ENCODE peak calls at places on chromosomes 1 and 21, in five cellular contexts. Q is dorsolateral prefrontal cortex, I is lower lobe of right lung, T is AG09309, K is A549. U is an unnamed sample.

GRCh38 chr1:147389532-147390184 is 147.2 kb downstream of the CHD1L start:
- DNase-seq in Q (no peak), I (no peak), T (peak; percentile 18), K (peak; percentile 45), U (peak; percentile 12)

GRCh38 chr1:151990856-151991198 is 2.8 kb downstream of the S100A10 start:
- DNase-seq in Q (no peak), I (no peak), T (no peak), K (peak; percentile 70), U (no peak)

GRCh38 chr1:31663622-31664452 is 19.2 kb upstream of the PEF1 start:
- DNase-seq in Q (peak; percentile 71), I (peak; percentile 60), T (no peak), K (peak; percentile 30), U (peak; percentile 85)

GRCh38 chr1:58460469-58460868 is 86.1 kb downstream of the OMA1 start:
- DNase-seq in Q (no peak), I (no peak), T (no peak), K (no peak), U (peak; percentile 18)

GRCh38 chr1:112866151-112866550 is 89.8 kb downstream of the SLC16A1 start:
- DNase-seq in Q (no peak), I (no peak), T (peak; percentile 13), K (peak; percentile 52), U (no peak)

GRCh38 chr1:53631622-53632310 is 107.2 kb downstream of the GLIS1 start:
- DNase-seq in Q (peak; percentile 6), I (no peak), T (no peak), K (no peak), U (no peak)

GRCh38 chr1:68919070-68919469 is 422.2 kb upstream of the DEPDC1 start:
- DNase-seq in Q (no peak), I (no peak), T (no peak), K (no peak), U (no peak)

GRCh38 chr1:17826165-17826488 is 71.0 kb downstream of the ACTL8 start:
- DNase-seq in Q (no peak), I (peak; percentile 58), T (no peak), K (peak; percentile 17), U (peak; percentile 68)

GRCh38 chr1:96291468-96291867 is 430.1 kb upstream of the PTBP2 start:
- DNase-seq in Q (no peak), I (no peak), T (no peak), K (no peak), U (no peak)

GRCh38 chr1:23791434-23792047 is 596 bp downstream of the LYPLA2 start:
- DNase-seq in Q (no peak), I (peak; percentile 61), T (no peak), K (no peak), U (no peak)

GRCh38 chr1:236332092-236332758 is 50.5 kb upstream of the ERO1B start:
- DNase-seq in Q (no peak), I (no peak), T (no peak), K (no peak), U (no peak)

GRCh38 chr1:68331117-68331865 is 99.0 kb upstream of the WLS start:
- DNase-seq in Q (no peak), I (no peak), T (peak; percentile 86), K (no peak), U (no peak)

GRCh38 chr1:20840731-20841130 is 53.6 kb upstream of the HP1BP3 start:
- DNase-seq in Q (no peak), I (no peak), T (no peak), K (peak; percentile 15), U (no peak)

GRCh38 chr1:91507330-91507729 is 6.7 kb downstream of the CDC7 start:
- DNase-seq in Q (no peak), I (no peak), T (no peak), K (no peak), U (no peak)

DNA sequence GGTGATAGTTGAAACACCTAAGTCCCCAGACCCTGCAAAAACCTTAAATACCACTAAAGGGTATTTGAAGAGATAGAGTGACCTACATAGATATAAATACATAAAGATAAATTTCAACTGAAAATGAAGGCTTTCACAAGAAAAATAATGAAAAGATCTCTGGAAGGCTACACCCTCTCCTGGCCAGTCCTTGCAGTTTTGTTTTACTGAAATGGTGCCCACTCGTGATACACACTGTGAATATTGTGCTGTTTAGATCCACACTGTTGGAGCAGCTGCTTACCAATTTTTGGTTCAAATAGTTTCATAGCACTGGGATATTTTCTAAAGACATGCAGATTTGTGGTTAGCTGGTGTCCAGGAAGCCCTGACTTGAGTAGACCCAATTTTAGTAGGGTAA is 31.5 kb upstream of the RNF187 start:
- DNase-seq in Q (no peak), I (no peak), T (no peak), K (no peak), U (no peak)
- TF ChIP-seq CTCF in Q (no peak), I (no peak), T (peak; percentile 35), K (no peak), U (peak; percentile 45)

GRCh38 chr21:39082656-39083376 is 100.4 kb downstream of the PSMG1 start:
- DNase-seq in Q (no peak), I (no peak), T (no peak), K (no peak), U (no peak)
- TF ChIP-seq CTCF in Q (no peak), I (no peak), T (no peak), K (no peak), U (no peak)

GRCh38 chr1:74766579-74766978 is 33.6 kb downstream of the TYW3 start:
- DNase-seq in Q (no peak), I (no peak), T (no peak), K (no peak), U (no peak)

GRCh38 chr1:74763714-74764301 is 30.9 kb downstream of the TYW3 start:
- DNase-seq in Q (no peak), I (no peak), T (no peak), K (no peak), U (no peak)

GRCh38 chr1:74772945-74773344 is 40.0 kb downstream of the TYW3 start:
- DNase-seq in Q (no peak), I (no peak), T (no peak), K (no peak), U (no peak)

GRCh38 chr1:74771913-74772515 is 39.1 kb downstream of the TYW3 start:
- DNase-seq in Q (no peak), I (no peak), T (peak; percentile 18), K (peak; percentile 45), U (peak; percentile 32)

DNA sequence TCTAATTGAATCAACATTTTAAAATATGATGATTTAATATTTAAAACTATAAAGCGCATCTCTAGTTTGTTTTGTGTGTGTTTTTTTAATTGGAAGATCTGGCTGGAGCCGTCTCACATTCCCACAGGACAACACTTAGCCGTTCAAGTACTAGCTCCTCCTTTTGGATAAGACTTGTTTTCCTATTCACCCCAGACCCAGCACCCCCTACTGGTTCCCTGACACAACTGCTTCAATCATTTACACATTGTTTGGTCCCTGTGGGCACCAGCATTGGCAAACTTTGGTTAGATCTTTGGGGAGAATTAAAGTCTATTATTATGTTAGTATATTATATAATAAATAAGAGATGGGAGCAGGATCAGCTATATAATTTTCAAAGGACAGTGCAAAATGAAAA is 34.5 kb downstream of the TYW3 start:
- DNase-seq in Q (no peak), I (no peak), T (no peak), K (peak; percentile 54), U (no peak)
- TF ChIP-seq CTCF in Q (no peak), I (no peak), T (peak; percentile 32), K (no peak), U (peak; percentile 38)

GRCh38 chr1:178693368-178693767 is 31.7 kb upstream of the RALGPS2 start:
- DNase-seq in Q (no peak), I (no peak), T (no peak), K (peak; percentile 17), U (no peak)
- TF ChIP-seq CTCF in Q (no peak), I (no peak), T (no peak), K (no peak), U (no peak)

GRCh38 chr1:19398309-19398760 is 86.2 kb downstream of the SLC66A1 start:
- DNase-seq in Q (no peak), I (no peak), T (peak; percentile 98), K (no peak), U (no peak)
- TF ChIP-seq CTCF in Q (no peak), I (peak; percentile 21), T (peak; percentile 67), K (no peak), U (no peak)